ENCODE peak calls at places on chromosomes 3 and 15, in six cellular contexts. D is H54, E is pancreas, N is MCF 10A, A is progenitor cell of endocrine pancreas, J is EL. B is an unnamed sample.

GRCh38 chr3:125154800-125155269 is 57.7 kb downstream of the SLC12A8 start:
- DNase-seq in N (no peak), E (no peak), A (no peak), J (no peak), D (no peak), B (no peak)

GRCh38 chr3:142366434-142366833 is 81.4 kb downstream of the XRN1 start:
- DNase-seq in D (no peak), J (peak; percentile 2), A (no peak), N (peak; percentile 18), E (no peak), B (no peak)

GRCh38 chr15:82936966-82937647 is 15.4 kb downstream of the HOMER2 start:
- DNase-seq in J (peak; percentile 45), D (no peak), E (no peak), A (no peak), N (peak; percentile 44), B (no peak)

GRCh38 chr15:101568304-101568703 is 78.8 kb upstream of the PCSK6 start:
- DNase-seq in N (no peak), A (no peak), J (peak; percentile 12), D (no peak), E (no peak), B (no peak)

GRCh38 chr3:66039590-66039887 is 821 bp upstream of the MAGI1 start:
- DNase-seq in A (peak; percentile 17), E (peak; percentile 60), D (peak; percentile 42), J (peak; percentile 67), N (peak; percentile 16), B (no peak)

GRCh38 chr3:132545471-132545870 is 51.6 kb upstream of the ACKR4 start:
- DNase-seq in D (no peak), J (no peak), A (no peak), E (no peak), N (peak; percentile 67), B (no peak)

GRCh38 chr3:63972196-63972595 is 51.1 kb downstream of the PSMD6 start:
- DNase-seq in A (no peak), E (no peak), D (no peak), J (peak; percentile 82), N (no peak), B (no peak)

GRCh38 chr3:29152379-29152778 is 128.5 kb upstream of the RBMS3 start:
- DNase-seq in E (no peak), N (peak; percentile 15), A (no peak), J (no peak), D (no peak), B (no peak)

GRCh38 chr3:124439586-124439985 is 290.7 kb upstream of the UMPS start:
- DNase-seq in E (no peak), N (no peak), A (no peak), D (no peak), J (no peak), B (no peak)

GRCh38 chr3:55282994-55283393 is 204.1 kb downstream of the WNT5A start:
- DNase-seq in N (no peak), E (no peak), A (no peak), D (no peak), J (no peak), B (no peak)

GRCh38 chr15:101108458-101108775 is 143.4 kb downstream of the CHSY1 start:
- DNase-seq in A (no peak), N (no peak), D (no peak), J (no peak), E (no peak), B (no peak)

GRCh38 chr3:36800533-36801116 is 36.3 kb upstream of the DCLK3 start:
- DNase-seq in E (no peak), J (no peak), D (no peak), A (no peak), N (no peak), B (no peak)

GRCh38 chr15:101474233-101474632 is 15.3 kb downstream of the PCSK6 start:
- DNase-seq in E (no peak), J (no peak), A (no peak), D (no peak), N (no peak), B (no peak)

GRCh38 chr15:63038926-63039673 is 3.4 kb upstream of the TPM1 start:
- DNase-seq in N (no peak), A (no peak), D (no peak), J (peak; percentile 86), E (no peak), B (no peak)

GRCh38 chr3:136194409-136195257 is 1.5 kb downstream of the MSL2 start:
- DNase-seq in N (peak; percentile 34), A (no peak), E (no peak), D (no peak), J (peak; percentile 32), B (peak; percentile 82)

GRCh38 chr3:50581459-50581842 is 12.1 kb downstream of the HEMK1 start:
- DNase-seq in A (no peak), J (no peak), N (no peak), E (no peak), D (no peak), B (no peak)

GRCh38 chr3:13793451-13793850 is 86.4 kb downstream of the WNT7A start:
- DNase-seq in A (no peak), J (no peak), E (no peak), N (no peak), D (no peak), B (no peak)

GRCh38 chr15:68795298-68795848 is 25.3 kb downstream of the ANP32A start:
- DNase-seq in A (peak; percentile 17), N (peak; percentile 93), J (peak; percentile 66), D (no peak), E (peak; percentile 54), B (no peak)

GRCh38 chr3:194738254-194739093 is 52.8 kb downstream of the FAM43A start:
- DNase-seq in E (peak; percentile 68), D (peak; percentile 75), J (peak; percentile 51), A (no peak), N (peak; percentile 73), B (no peak)

GRCh38 chr3:122102191-122102935 is 47.2 kb downstream of the CD86 start:
- DNase-seq in E (no peak), D (no peak), N (no peak), J (no peak), A (no peak), B (peak; percentile 18)

GRCh38 chr3:43747641-43748040 is 56.9 kb downstream of the ABHD5 start:
- DNase-seq in D (no peak), J (peak; percentile 84), E (no peak), N (no peak), A (no peak), B (no peak)

GRCh38 chr15:90685688-90686434 is 31.3 kb upstream of the BLM start:
- DNase-seq in J (no peak), A (no peak), D (no peak), E (no peak), N (no peak), B (no peak)

GRCh38 chr15:81166949-81167816 is 29.5 kb upstream of the IL16 start:
- DNase-seq in N (no peak), E (no peak), A (no peak), J (no peak), D (no peak), B (no peak)

GRCh38 chr3:9222956-9223639 is 26.3 kb downstream of the SRGAP3 start:
- DNase-seq in E (no peak), J (no peak), D (no peak), N (no peak), A (no peak), B (no peak)

GRCh38 chr15:41892621-41893421 is 1.0 kb downstream of the SPTBN5 start:
- DNase-seq in D (no peak), E (peak; percentile 94), A (no peak), J (no peak), N (no peak), B (no peak)

GRCh38 chr3:50245251-50245745 is 9.3 kb downstream of the GNAI2 start:
- DNase-seq in N (no peak), A (no peak), D (no peak), J (no peak), E (no peak), B (no peak)

GRCh38 chr15:87973456-87974215 is 282.9 kb downstream of the NTRK3 start:
- DNase-seq in A (no peak), E (no peak), J (no peak), D (no peak), N (no peak), B (no peak)